ENCODE peak calls at places on chromosomes 3 and 15, in ten cellular contexts. P is transverse colon; H is heart right ventricle; E is body of pancreas; L is CD8-positive, alpha-beta memory T cell; D is coronary artery; B is cardiac muscle cell; A is neuronal stem cell; F is HepG2; Z is esophagus squamous epithelium. X is an unnamed sample.

GRCh38 chr3:194138732-194139084 is 2.8 kb downstream of the HES1 start:
- DNase-seq in L (no peak), P (no peak), E (no peak), Z (no peak), F (no peak), D (no peak), B (peak), A (no peak), H (no peak), X (no peak)

GRCh38 chr15:49848824-49849209 is 228.0 kb downstream of the DTWD1 start:
- DNase-seq in E (no peak), A (no peak), Z (no peak), P (no peak), L (no peak), F (no peak), H (no peak), D (no peak), B (peak), X (no peak)

GRCh38 chr15:30885814-30886213 is 17.9 kb upstream of the FAN1 start:
- DNase-seq in B (peak), D (no peak), L (no peak), P (no peak), F (peak), Z (no peak), E (no peak), A (no peak), H (no peak), X (no peak)

GRCh38 chr3:37603722-37604121 is 258.0 kb upstream of the CTDSPL start:
- DNase-seq in A (no peak), D (no peak), P (no peak), Z (no peak), F (no peak), E (no peak), H (no peak), B (no peak), L (no peak), X (no peak)

GRCh38 chr3:103218793-103219192 is 784.0 kb downstream of the ZPLD1 start:
- DNase-seq in L (no peak), H (no peak), F (no peak), E (no peak), Z (no peak), B (no peak), A (no peak), D (no peak), P (no peak), X (no peak)

GRCh38 chr3:116701070-116701469 is 8.5 kb upstream of the TUSC7 start:
- DNase-seq in Z (no peak), D (no peak), B (no peak), A (no peak), P (no peak), E (no peak), L (no peak), H (no peak), F (no peak), X (no peak)

GRCh38 chr15:52505141-52505540 is 23.5 kb downstream of the MYO5A start:
- DNase-seq in E (no peak), P (no peak), B (no peak), H (peak), Z (no peak), A (no peak), F (no peak), D (no peak), L (no peak), X (no peak)

GRCh38 chr3:11690863-11691833 is 47.4 kb upstream of the VGLL4 start:
- DNase-seq in F (peak), L (no peak), B (peak), Z (no peak), A (no peak), D (no peak), H (no peak), P (no peak), E (no peak), X (no peak)

GRCh38 chr3:41244620-41245336 is 45.5 kb downstream of the CTNNB1 start:
- DNase-seq in Z (no peak), D (no peak), F (no peak), H (no peak), E (no peak), B (no peak), P (no peak), A (no peak), L (no peak), X (no peak)

GRCh38 chr3:102332205-102332604 is 102.6 kb upstream of the ZPLD1 start:
- DNase-seq in D (no peak), B (no peak), H (no peak), F (no peak), E (no peak), Z (no peak), A (no peak), L (no peak), P (no peak), X (no peak)

GRCh38 chr3:153052096-153052460 is 109.9 kb upstream of the RAP2B start:
- DNase-seq in B (peak), P (peak), Z (no peak), L (no peak), D (no peak), E (no peak), F (peak), H (no peak), A (no peak), X (no peak)

GRCh38 chr3:184549793-184550585 is 11.6 kb upstream of the EPHB3 start:
- DNase-seq in A (no peak), H (no peak), L (no peak), F (no peak), Z (no peak), E (no peak), P (no peak), B (no peak), D (no peak), X (no peak)

GRCh38 chr15:100716456-100717085 is 114.2 kb downstream of the ASB7 start:
- DNase-seq in H (no peak), L (no peak), Z (no peak), P (no peak), F (no peak), D (peak), B (no peak), A (no peak), E (no peak), X (no peak)

GRCh38 chr3:159846255-159846654 is 142.4 kb upstream of the IL12A start:
- DNase-seq in B (no peak), L (no peak), E (no peak), A (no peak), P (no peak), H (no peak), D (no peak), F (no peak), Z (no peak), X (no peak)

GRCh38 chr15:40501487-40501886 is 30.7 kb downstream of the CHST14 start:
- DNase-seq in P (no peak), D (no peak), H (no peak), B (no peak), F (no peak), E (no peak), A (no peak), Z (no peak), L (no peak), X (no peak)

GRCh38 chr15:64247535-64247905 is 84.7 kb upstream of the PPIB start:
- DNase-seq in H (no peak), P (no peak), E (no peak), D (no peak), A (no peak), Z (no peak), B (no peak), L (no peak), F (peak), X (no peak)

GRCh38 chr3:11907667-11908660 is 61.3 kb upstream of the TAMM41 start:
- DNase-seq in H (no peak), F (no peak), L (no peak), Z (no peak), A (no peak), P (no peak), E (no peak), B (no peak), D (no peak), X (no peak)

GRCh38 chr15:90903733-90904536 is 833 bp downstream of the MAN2A2 start:
- DNase-seq in L (no peak), E (peak), A (no peak), Z (no peak), F (peak), B (no peak), P (peak), H (no peak), D (no peak), X (no peak)

GRCh38 chr3:76063019-76063418 is 277.7 kb upstream of the ZNF717 start:
- DNase-seq in F (no peak), D (no peak), B (peak), P (no peak), A (no peak), H (no peak), L (no peak), E (no peak), Z (no peak), X (no peak)

GRCh38 chr3:15271785-15272381 is 60.5 kb downstream of the SH3BP5 start:
- DNase-seq in A (no peak), H (peak), E (no peak), D (peak), B (no peak), P (peak), L (peak), F (no peak), Z (peak), X (peak)

GRCh38 chr3:88038561-88038960 is 20.2 kb downstream of the CGGBP1 start:
- DNase-seq in B (peak), L (no peak), E (no peak), F (no peak), A (no peak), H (no peak), D (no peak), P (no peak), Z (no peak), X (no peak)

GRCh38 chr3:126261037-126261436 is 80.7 kb upstream of the ALDH1L1 start:
- DNase-seq in D (peak), P (peak), E (peak), Z (no peak), A (no peak), H (peak), B (peak), L (no peak), F (peak), X (no peak)

GRCh38 chr3:174495928-174496327 is 363.2 kb upstream of the NAALADL2 start:
- DNase-seq in L (no peak), E (no peak), H (no peak), P (no peak), Z (no peak), B (no peak), A (no peak), D (no peak), F (no peak), X (no peak)

GRCh38 chr3:153679711-153680110 is 441.5 kb upstream of the ARHGEF26 start:
- DNase-seq in A (no peak), B (no peak), H (no peak), L (no peak), P (no peak), D (no peak), Z (no peak), E (no peak), F (no peak), X (no peak)

GRCh38 chr3:23667536-23668429 is 138.0 kb upstream of the UBE2E1 start:
- DNase-seq in L (no peak), F (no peak), B (no peak), A (no peak), D (no peak), Z (no peak), E (no peak), H (no peak), P (no peak), X (no peak)

DNA sequence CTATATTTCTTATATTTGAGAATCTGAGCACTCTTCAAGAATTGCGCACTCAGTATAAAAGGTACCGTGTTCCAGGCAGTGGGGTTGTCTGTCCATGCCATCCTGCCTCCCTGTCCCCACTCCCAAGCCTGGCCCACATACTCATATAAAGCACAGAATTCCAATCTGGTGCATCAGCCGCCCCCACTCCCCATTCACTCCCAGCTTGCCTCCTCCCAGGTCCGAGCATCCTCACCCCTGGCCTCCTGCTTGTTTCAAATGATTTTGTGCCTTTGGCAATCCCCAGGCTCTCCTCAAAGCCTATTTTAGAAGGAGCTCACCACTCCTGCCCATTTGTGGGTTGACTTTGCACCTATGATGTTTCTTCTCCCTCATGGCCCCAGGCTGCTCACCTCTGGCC is 22.2 kb upstream of the IGF1R start:
- DNase-seq in P (no peak), Z (no peak), F (no peak), L (no peak), E (no peak), B (no peak), H (no peak), A (no peak), D (no peak), X (no peak)
- H3K27ac ChIP-seq in P (no peak), Z (no peak), F (no peak), L (no peak), E (no peak), B (no peak), H (no peak), A (no peak), D (no peak), X (no peak)

DNA sequence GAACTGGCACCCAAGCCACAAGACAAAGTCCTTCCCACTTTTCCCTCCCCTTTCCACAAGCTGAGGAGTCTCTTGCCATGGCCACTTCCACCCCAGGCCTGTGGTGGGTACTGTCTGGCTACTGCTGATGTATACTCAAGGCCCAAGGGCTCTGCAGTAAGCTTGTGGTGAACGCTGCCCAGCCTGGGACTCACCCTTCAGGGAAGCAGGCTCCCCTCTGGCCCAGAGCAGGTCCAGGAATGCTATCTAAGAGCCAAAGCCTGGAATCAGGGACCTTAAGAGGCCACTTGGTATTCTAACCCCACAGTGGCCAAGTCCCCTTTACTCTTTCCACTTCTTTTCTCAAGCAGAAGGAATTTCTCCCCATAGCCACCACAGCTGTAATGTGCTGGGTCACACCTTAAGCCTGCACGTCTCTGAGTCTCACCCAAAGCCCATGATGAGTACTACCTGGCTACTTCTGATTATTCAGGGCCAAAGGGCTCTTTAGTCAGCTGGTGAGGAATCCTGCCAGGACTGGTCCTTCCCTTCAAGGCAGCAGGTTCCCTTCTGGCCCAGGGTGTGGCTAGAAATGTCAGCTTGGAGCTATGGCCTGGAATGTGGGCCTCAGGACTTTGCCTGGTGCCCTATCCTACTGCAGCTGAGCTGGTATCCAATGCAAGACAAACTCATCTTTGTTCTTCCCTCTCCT is 4.0 kb downstream of the PATL2 start:
- DNase-seq in L (no peak), D (no peak), A (no peak), E (no peak), H (no peak), Z (no peak), F (no peak), B (no peak), P (peak), X (no peak)
- H3K27ac ChIP-seq in L (no peak), D (no peak), A (no peak), E (no peak), H (no peak), Z (no peak), F (no peak), B (no peak), P (peak), X (no peak)

GRCh38 chr3:129027544-129027880 is 26.4 kb downstream of the EFCC1 start:
- DNase-seq in A (no peak), L (no peak), F (no peak), B (no peak), D (no peak), Z (no peak), E (no peak), P (no peak), H (no peak), X (no peak)
- H3K27ac ChIP-seq in A (no peak), L (no peak), F (no peak), B (no peak), D (peak), Z (peak), E (peak), P (peak), H (peak), X (peak)

GRCh38 chr15:68632101-68632500 is 53.3 kb downstream of the CORO2B start:
- DNase-seq in P (no peak), L (no peak), E (no peak), B (no peak), H (no peak), Z (no peak), D (no peak), A (no peak), F (no peak), X (no peak)

GRCh38 chr15:68629519-68630204 is 50.9 kb downstream of the CORO2B start:
- DNase-seq in E (no peak), Z (no peak), F (no peak), P (no peak), A (no peak), D (no peak), H (no peak), B (no peak), L (no peak), X (no peak)

GRCh38 chr15:68630836-68631235 is 52.0 kb downstream of the CORO2B start:
- DNase-seq in F (no peak), B (no peak), L (no peak), E (no peak), P (no peak), H (no peak), Z (no peak), D (no peak), A (no peak), X (no peak)

GRCh38 chr15:68631621-68632051 is 52.8 kb downstream of the CORO2B start:
- DNase-seq in D (no peak), L (no peak), P (no peak), A (no peak), Z (no peak), E (no peak), H (no peak), F (no peak), B (no peak), X (no peak)

GRCh38 chr15:68630205-68630555 is 51.4 kb downstream of the CORO2B start:
- DNase-seq in A (no peak), H (no peak), E (no peak), Z (no peak), B (no peak), P (no peak), D (no peak), F (no peak), L (no peak), X (no peak)
- H3K27ac ChIP-seq in A (no peak), H (no peak), E (no peak), Z (no peak), B (no peak), P (no peak), D (no peak), F (no peak), L (no peak), X (no peak)

X was measured in CD4-positive, alpha-beta T cell.